ENCODE peak calls at places on chromosomes 13 and 19, in four cellular contexts. Z is stomach, B is hepatocyte, Q is adrenal gland. T is an unnamed sample. For H3K27me3, the result is how much of the 10 kb centered on the place peaks cover.

GRCh38 chr19:4722671-4723464 is 774 bp downstream of the DPP9 start:
- DNase-seq in Z (peak), B (peak), Q (no peak), T (no peak)

GRCh38 chr19:34502582-34503545 is 21.3 kb downstream of the WTIP start:
- DNase-seq in Z (peak), B (no peak), Q (no peak), T (peak)

GRCh38 chr19:27806471-27807070 is 1406.4 kb downstream of the UQCRFS1 start:
- DNase-seq in Z (no peak), B (no peak), Q (no peak), T (no peak)

GRCh38 chr13:64912141-64912540 is 2318.0 kb downstream of the PCDH9 start:
- DNase-seq in Z (no peak), B (no peak), Q (no peak), T (no peak)

GRCh38 chr19:5152767-5153532 is 184.0 kb downstream of the KDM4B start:
- DNase-seq in Z (no peak), B (no peak), Q (peak), T (no peak)

GRCh38 chr13:95540848-95541247 is 11.7 kb upstream of the CLDN10 start:
- DNase-seq in Z (no peak), B (no peak), Q (no peak), T (peak)

GRCh38 chr19:51788029-51788428 is 6.9 kb upstream of the FPR3 start:
- DNase-seq in Z (no peak), B (no peak), Q (no peak), T (no peak)

GRCh38 chr13:40430234-40430633 is 236.2 kb downstream of the FOXO1 start:
- DNase-seq in Z (no peak), B (peak), Q (no peak), T (no peak)

GRCh38 chr13:98889419-98890079 is 88.3 kb downstream of the DOCK9 start:
- DNase-seq in Z (no peak), B (no peak), Q (no peak), T (no peak)

GRCh38 chr13:21557995-21558394 is 46.0 kb downstream of the MICU2 start:
- DNase-seq in Z (no peak), B (no peak), Q (no peak), T (no peak)

GRCh38 chr19:44598880-44599279 is 14.5 kb upstream of the IGSF23 start:
- DNase-seq in Z (peak), B (peak), Q (no peak), T (no peak)

GRCh38 chr19:19461671-19462622 is 53.4 kb downstream of the TSSK6 start:
- DNase-seq in Z (peak), B (peak), Q (peak), T (peak)

GRCh38 chr13:85659493-85659892 is 139.7 kb downstream of the SLITRK6 start:
- DNase-seq in Z (no peak), B (no peak), Q (no peak), T (no peak)

GRCh38 chr19:19261350-19262189 is 11.5 kb downstream of the TM6SF2 start:
- DNase-seq in Z (no peak), B (peak), Q (no peak), T (no peak)

GRCh38 chr13:31011193-31011860 is 78.9 kb downstream of the TEX26 start:
- DNase-seq in Z (no peak), B (no peak), Q (no peak), T (no peak)

GRCh38 chr19:9857920-9858746 is 23.0 kb downstream of the PIN1 start:
- DNase-seq in Z (no peak), B (no peak), Q (no peak), T (no peak)

GRCh38 chr13:73062368-73062767 is 3.6 kb downstream of the KLF5 start:
- DNase-seq in Z (no peak), B (no peak), Q (no peak), T (no peak)

GRCh38 chr19:16445238-16446107 is 26.3 kb downstream of the EPS15L1 start:
- DNase-seq in Z (no peak), B (no peak), Q (no peak), T (no peak)

GRCh38 chr19:14416743-14417214 is 2.4 kb downstream of the DDX39A start:
- DNase-seq in Z (peak), B (no peak), Q (no peak), T (no peak)

GRCh38 chr19:45800009-45800553 is 7.4 kb upstream of the DMWD start:
- DNase-seq in Z (no peak), B (no peak), Q (no peak), T (no peak)

GRCh38 chr13:87954116-87954515 is 282.9 kb downstream of the SLITRK5 start:
- DNase-seq in Z (no peak), B (no peak), Q (no peak), T (no peak)

GRCh38 chr13:66992683-66993082 is 237.5 kb downstream of the PCDH9 start:
- DNase-seq in Z (no peak), B (no peak), Q (no peak), T (no peak)

GRCh38 chr19:5150902-5151741 is 182.2 kb downstream of the KDM4B start:
- DNase-seq in Z (no peak), B (no peak), Q (peak), T (peak)

GRCh38 chr19:1402411-1403070 is 1.2 kb upstream of the GAMT start:
- DNase-seq in Z (no peak), B (no peak), Q (no peak), T (no peak)

GRCh38 chr19:46380690-46381089 is 32.7 kb downstream of the CCDC8 start:
- DNase-seq in Z (no peak), B (no peak), Q (no peak), T (no peak)

GRCh38 chr13:32659736-32660135 is 73.5 kb downstream of the PDS5B start:
- DNase-seq in Z (no peak), B (no peak), Q (no peak), T (no peak)

GRCh38 chr19:12794196-12794921 is 3.1 kb downstream of the JUNB start:
- DNase-seq in Z (no peak), B (no peak), Q (no peak), T (no peak)

GRCh38 chr19:33300016-33300981 is 2.0 kb downstream of the CEBPA start:
- DNase-seq in Z (peak), B (no peak), Q (no peak), T (no peak)

GRCh38 chr19:11453468-11454341 is 18.3 kb downstream of the PRKCSH start:
- DNase-seq in Z (no peak), B (no peak), Q (no peak), T (no peak)

GRCh38 chr13:89568746-89569145 is 1778.7 kb upstream of the MIR17HG start:
- DNase-seq in Z (no peak), B (no peak), Q (no peak), T (no peak)

GRCh38 chr19:58252102-58252685 is 23.5 kb downstream of the ZNF544 start:
- DNase-seq in Z (no peak), B (no peak), Q (no peak), T (no peak)

GRCh38 chr13:111006508-111007031 is 91.7 kb upstream of the ANKRD10 start:
- DNase-seq in Z (no peak), B (peak), Q (no peak), T (peak)

DNA sequence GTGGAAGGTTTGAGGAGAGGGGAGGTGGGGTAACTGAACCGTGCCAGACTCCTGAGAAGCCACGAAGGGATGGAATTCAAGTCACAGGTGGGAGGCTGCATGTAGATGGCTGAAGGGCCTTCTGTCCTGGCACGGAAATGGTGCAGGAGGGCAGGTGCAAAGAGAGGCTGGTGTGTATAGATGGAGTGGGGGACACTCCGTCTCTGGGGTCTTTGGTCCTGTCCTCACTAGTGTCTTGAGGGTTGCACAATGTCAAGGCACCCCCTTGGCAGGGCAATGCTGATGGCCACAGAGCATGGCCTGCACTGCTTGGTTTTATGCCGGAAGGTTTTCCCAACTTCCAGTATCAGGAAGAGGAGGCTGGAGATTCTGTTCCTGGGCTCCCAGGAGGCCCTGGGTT is 82.7 kb upstream of the SIAH3 start:
- DNase-seq in Z (no peak), B (no peak), Q (no peak), T (no peak)
- H3K27me3 ChIP-seq in Z (under half), B (under half), Q (under half), T (half or more)

GRCh38 chr19:8585894-8586750 is 8.9 kb upstream of the MYO1F start:
- DNase-seq in Z (peak), B (peak), Q (no peak), T (peak)
- TF ChIP-seq CTCF in Z (no peak), B (peak), Q (peak), T (peak)

DNA sequence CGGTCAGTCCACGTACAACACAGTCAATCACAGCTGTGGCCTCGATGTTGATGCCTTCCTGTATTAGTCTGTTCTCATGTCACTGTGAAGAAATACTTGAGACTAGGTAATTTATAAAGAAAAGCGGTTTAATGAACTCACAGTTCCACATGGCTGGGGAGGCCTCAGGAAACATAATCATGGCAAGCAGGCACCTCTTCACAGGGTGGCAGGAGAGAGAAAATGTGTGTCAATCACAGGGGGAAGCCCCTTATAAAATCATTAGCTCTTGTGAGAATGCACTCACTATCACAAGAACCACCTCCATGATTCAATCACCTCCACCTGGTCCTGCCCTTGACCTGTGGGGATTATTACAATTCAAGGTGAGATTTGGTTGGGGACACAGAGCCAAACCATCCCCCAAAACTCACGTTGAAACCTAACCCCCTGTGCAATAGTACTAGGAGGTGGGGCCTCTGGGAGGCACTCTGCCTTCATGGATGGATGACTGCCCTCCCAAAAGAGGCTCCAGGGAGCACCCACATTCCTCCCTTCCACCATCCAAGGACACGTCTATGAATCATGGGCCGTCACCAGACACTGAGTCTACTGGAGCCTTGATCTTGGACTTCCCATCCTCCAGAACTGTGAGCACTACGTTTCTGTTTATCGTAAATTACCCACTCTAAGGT is 2.3 kb upstream of the PROZ start:
- DNase-seq in Z (no peak), B (no peak), Q (no peak), T (no peak)
- H3K27me3 ChIP-seq in Z (under half), B (under half), Q (under half), T (under half)

GRCh38 chr13:105821337-105821736 is 714.1 kb downstream of the EFNB2 start:
- DNase-seq in Z (no peak), B (no peak), Q (no peak), T (no peak)
- TF ChIP-seq CTCF in Z (no peak), B (no peak), Q (no peak), T (no peak)

GRCh38 chr13:112525306-112525945 is 62.5 kb downstream of the TUBGCP3 start:
- DNase-seq in Z (no peak), B (no peak), Q (no peak), T (no peak)

GRCh38 chr13:112526146-112526853 is 61.7 kb downstream of the TUBGCP3 start:
- DNase-seq in Z (no peak), B (no peak), Q (no peak), T (no peak)

GRCh38 chr13:112532837-112533745 is 54.9 kb downstream of the TUBGCP3 start:
- DNase-seq in Z (no peak), B (no peak), Q (no peak), T (no peak)

GRCh38 chr13:112531263-112531794 is 56.6 kb downstream of the TUBGCP3 start:
- DNase-seq in Z (no peak), B (no peak), Q (no peak), T (no peak)

DNA sequence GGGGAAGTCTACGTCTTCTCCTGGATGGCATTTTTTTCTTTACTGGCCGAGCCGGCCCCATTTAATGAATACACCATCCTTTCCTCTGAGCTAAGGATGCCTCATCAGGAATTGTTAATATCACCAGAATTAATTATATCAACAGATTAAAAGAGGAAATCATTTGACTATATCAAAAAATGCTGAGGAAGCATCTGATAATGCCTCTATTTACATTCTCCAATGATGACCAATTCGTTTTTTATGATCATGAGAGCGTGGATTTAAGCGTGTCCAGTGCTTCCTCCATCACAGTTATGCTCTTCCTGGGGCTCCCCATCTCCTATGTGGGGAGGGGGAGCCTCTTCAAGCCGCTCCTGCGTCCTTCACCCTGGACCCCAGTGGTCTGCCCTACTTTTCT is 58.7 kb downstream of the TUBGCP3 start:
- DNase-seq in Z (no peak), B (no peak), Q (no peak), T (no peak)
- H3K27me3 ChIP-seq in Z (under half), B (under half), Q (under half), T (under half)

GRCh38 chr19:36688058-36688457 is 646 bp downstream of the ZNF567 start:
- DNase-seq in Z (no peak), B (no peak), Q (no peak), T (no peak)

GRCh38 chr19:36685835-36686234 is 1.6 kb upstream of the ZNF567 start:
- DNase-seq in Z (no peak), B (no peak), Q (no peak), T (no peak)

GRCh38 chr19:36686365-36687213 is 823 bp upstream of the ZNF567 start:
- DNase-seq in Z (no peak), B (peak), Q (no peak), T (no peak)

DNA sequence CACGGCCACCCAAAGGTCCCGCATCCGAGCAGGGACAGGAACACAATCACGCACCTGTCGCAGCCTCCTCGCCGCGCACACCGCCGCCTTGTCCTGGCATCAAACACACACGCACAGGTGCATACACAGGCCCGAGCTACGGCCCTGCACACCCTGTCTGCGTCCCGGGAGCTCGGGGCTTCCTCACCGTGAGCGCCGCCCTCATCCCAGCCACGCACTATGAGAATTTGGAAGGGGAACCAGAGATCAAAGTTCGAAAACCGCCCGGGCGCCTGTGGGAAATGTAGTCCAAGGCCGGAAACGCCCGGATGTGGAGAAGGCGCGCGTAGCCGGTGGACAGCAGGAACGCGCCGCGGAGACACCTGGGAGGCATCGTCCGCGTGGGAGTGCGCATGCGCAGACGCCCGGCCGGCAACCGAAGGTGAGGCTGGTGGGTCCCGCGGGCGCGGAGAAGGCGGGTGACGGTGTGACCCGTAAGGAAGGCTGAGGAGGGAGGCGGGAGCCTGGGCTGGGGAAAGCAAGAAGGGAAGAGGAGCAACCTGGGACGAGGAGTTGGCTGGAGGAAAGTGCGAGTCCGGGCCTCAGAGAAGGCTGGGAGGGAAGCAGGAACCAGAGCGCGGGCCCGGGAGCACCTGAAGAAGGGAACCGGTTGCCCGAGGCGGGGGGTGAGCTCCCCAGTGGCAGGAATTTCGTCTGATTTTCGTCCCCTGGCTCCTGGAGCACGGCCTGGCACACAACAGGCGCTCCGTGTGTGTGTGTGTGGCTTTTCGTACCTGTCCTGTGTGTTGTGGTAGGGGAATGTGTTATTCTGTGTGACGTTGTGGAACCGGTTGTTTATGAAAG is at the start of gene ZNF567:
- DNase-seq in Z (peak), B (peak), Q (peak), T (peak)
- TF ChIP-seq CTCF in Z (no peak), B (peak), Q (no peak), T (no peak)

T was measured in left ventricle myocardium inferior.